ENCODE peak calls at places on chromosomes 4 and X, in four cellular contexts. O is upper lobe of left lung, S is K562, U is GM12878. F is an unnamed sample. For H3K36me3, the result is how much of the 10 kb centered on the place peaks cover.

GRCh38 chr4:139589619-139590018 is 33.6 kb upstream of the SETD7 start:
- ATAC-seq in O (no peak), U (no peak), S (no peak), F (peak)

GRCh38 chr4:118680808-118681207 is 4.4 kb upstream of the METTL14 start:
- ATAC-seq in U (no peak), O (no peak), S (peak), F (no peak)

GRCh38 chrX:154654372-154654771 is 993 bp upstream of the CTAG2 start:
- ATAC-seq in U (no peak), O (no peak), S (no peak), F (no peak)

GRCh38 chr4:23874536-23874901 is 15.3 kb downstream of the PPARGC1A start:
- ATAC-seq in U (no peak), O (no peak), S (no peak), F (no peak)

GRCh38 chr4:56649445-56650258 is 31.4 kb downstream of the HOPX start:
- ATAC-seq in U (peak), O (no peak), S (no peak), F (no peak)

GRCh38 chr4:74042681-74043080 is 4.2 kb upstream of the CXCL3 start:
- ATAC-seq in O (no peak), U (no peak), S (no peak), F (no peak)

GRCh38 chr4:1765409-1766335 is 27.4 kb upstream of the FGFR3 start:
- ATAC-seq in O (no peak), S (no peak), U (peak), F (no peak)

GRCh38 chr4:169231647-169232262 is 39.0 kb downstream of the SH3RF1 start:
- ATAC-seq in U (no peak), S (no peak), O (no peak), F (no peak)

GRCh38 chr4:7973545-7973981 is 33.9 kb upstream of the AFAP1 start:
- ATAC-seq in O (no peak), U (no peak), S (no peak), F (no peak)

GRCh38 chr4:77177196-77177595 is 20.2 kb downstream of the CCNG2 start:
- ATAC-seq in O (no peak), U (no peak), S (no peak), F (no peak)

GRCh38 chr4:62487016-62487415 is 1286.9 kb downstream of the ADGRL3 start:
- ATAC-seq in O (no peak), U (no peak), S (no peak), F (no peak)

GRCh38 chr4:2761035-2761923 is 5.1 kb upstream of the TNIP2 start:
- ATAC-seq in S (peak), O (peak), U (peak), F (no peak)

GRCh38 chr4:87356832-87357526 is 34.0 kb downstream of the HSD17B11 start:
- ATAC-seq in O (no peak), S (no peak), U (no peak), F (peak)

GRCh38 chrX:123357941-123358340 is 173.9 kb downstream of the GRIA3 start:
- ATAC-seq in S (no peak), U (peak), O (no peak), F (no peak)

GRCh38 chrX:19866626-19867410 is 20.6 kb downstream of the SH3KBP1 start:
- ATAC-seq in S (no peak), O (no peak), U (no peak), F (no peak)

GRCh38 chr4:39023059-39023458 is 9.2 kb downstream of the TMEM156 start:
- ATAC-seq in O (no peak), S (no peak), U (no peak), F (no peak)

GRCh38 chrX:16594490-16594889 is 55.5 kb upstream of the S100G start:
- ATAC-seq in S (no peak), O (no peak), U (no peak), F (no peak)

GRCh38 chrX:42952621-42953020 is 174.7 kb upstream of the PPP1R2C start:
- ATAC-seq in S (no peak), U (no peak), O (no peak), F (no peak)

GRCh38 chr4:121181493-121181892 is 17.4 kb upstream of the TNIP3 start:
- ATAC-seq in S (no peak), O (no peak), U (no peak), F (no peak)

GRCh38 chrX:103674531-103675454 is 11.7 kb downstream of the MORF4L2 start:
- ATAC-seq in S (peak), O (no peak), U (no peak), F (peak)

GRCh38 chr4:118173956-118174355 is 139.7 kb downstream of the NDST3 start:
- ATAC-seq in S (no peak), U (no peak), O (no peak), F (no peak)

GRCh38 chrX:93422693-93423092 is 250.7 kb downstream of the NAP1L3 start:
- ATAC-seq in S (no peak), U (peak), O (peak), F (no peak)

GRCh38 chr4:131006388-131006787 is 1910.4 kb downstream of the C4orf33 start:
- ATAC-seq in S (no peak), O (no peak), U (no peak), F (no peak)

GRCh38 chr4:160826339-160826679 is 1337.5 kb downstream of the FSTL5 start:
- ATAC-seq in S (no peak), U (peak), O (no peak), F (no peak)

GRCh38 chr4:128322986-128323385 is 35.4 kb upstream of the PGRMC2 start:
- ATAC-seq in U (no peak), O (no peak), S (peak), F (no peak)

GRCh38 chrX:140765043-140765784 is 55.7 kb downstream of the LINC00632 start:
- ATAC-seq in O (peak), S (no peak), U (no peak), F (peak)
- H3K36me3 ChIP-seq in O (under half), S (under half), U (under half), F (under half)

GRCh38 chr4:184756399-184756798 is 22.5 kb upstream of the CENPU start:
- ATAC-seq in U (no peak), O (no peak), S (no peak), F (peak)
- H3K27ac ChIP-seq in U (no peak), O (no peak), S (no peak), F (peak)

DNA sequence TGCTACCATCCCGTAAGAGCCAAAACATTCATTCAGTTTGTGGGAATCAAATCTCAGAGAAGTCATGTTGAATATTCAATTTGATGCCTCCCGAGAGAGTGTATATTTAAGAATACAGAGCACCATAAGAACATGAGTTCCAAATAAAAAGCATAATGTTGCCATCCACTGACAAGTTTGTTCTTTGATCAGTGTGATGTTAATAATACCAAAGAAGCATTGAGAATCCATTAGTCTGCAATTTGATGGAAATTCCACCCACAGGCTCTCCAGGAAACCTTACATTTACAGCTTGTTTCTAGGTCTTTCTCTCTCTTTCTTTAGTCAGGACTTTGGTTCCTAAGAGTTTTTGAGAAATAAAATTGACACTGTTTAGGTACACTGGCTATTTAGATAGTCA is 200.6 kb upstream of the SFRP2 start:
- ATAC-seq in S (no peak), U (no peak), O (no peak), F (no peak)
- TF ChIP-seq EP300 in S (no peak), U (no peak), O (no peak), F (no peak)

GRCh38 chrX:155876704-155877103 is 4.4 kb upstream of the VAMP7 start:
- ATAC-seq in U (no peak), S (no peak), O (no peak), F (no peak)
- H3K36me3 ChIP-seq in U (under half), S (under half), O (under half), F (under half)

F was measured in gastroesophageal sphincter.